ENCODE peak calls at places on chromosomes 5 and 9, in seven cellular contexts. W is GM12864; G is GM12865; E is activated CD8-positive, alpha-beta T cell treated with anti-CD3 and anti-CD28 coated beads for 36 hours; C is right atrium auricular region; P is osteocyte; X is ascending aorta. B is an unnamed sample.

GRCh38 chr5:56610093-56610698 is 205.2 kb upstream of the MAP3K1 start:
- DNase-seq in W (no peak), G (peak; percentile 27), E (peak; percentile 43), C (no peak), P (no peak), X (no peak), B (no peak)

GRCh38 chr9:109427886-109428285 is 70.2 kb downstream of the PTPN3 start:
- DNase-seq in W (no peak), G (no peak), E (no peak), C (peak; percentile 7), P (no peak), X (no peak), B (no peak)

GRCh38 chr9:122116448-122117173 is 23.5 kb upstream of the TTLL11 start:
- DNase-seq in W (no peak), G (no peak), E (no peak), C (no peak), P (no peak), X (no peak), B (no peak)

GRCh38 chr5:62575066-62575465 is 3.6 kb upstream of the LRRC70 start:
- DNase-seq in W (no peak), G (no peak), E (no peak), C (no peak), P (no peak), X (no peak), B (no peak)

GRCh38 chr5:123365163-123365562 is 58.0 kb downstream of the CEP120 start:
- DNase-seq in W (no peak), G (no peak), E (no peak), C (no peak), P (no peak), X (no peak), B (no peak)

GRCh38 chr9:100590481-100590880 is 12.6 kb downstream of the CAVIN4 start:
- DNase-seq in W (no peak), G (no peak), E (no peak), C (no peak), P (no peak), X (no peak), B (no peak)

GRCh38 chr5:75156585-75156984 is 80.1 kb downstream of the ANKRD31 start:
- DNase-seq in W (no peak), G (no peak), E (no peak), C (no peak), P (no peak), X (no peak), B (no peak)

GRCh38 chr9:32571969-32572899 is 725 bp downstream of the NDUFB6 start:
- DNase-seq in W (peak; percentile 66), G (peak; percentile 88), E (peak; percentile 89), C (no peak), P (no peak), X (no peak), B (peak; percentile 77)

GRCh38 chr5:178245389-178245788 is 12.8 kb upstream of the PHYKPL start:
- DNase-seq in W (no peak), G (no peak), E (no peak), C (no peak), P (no peak), X (no peak), B (no peak)

GRCh38 chr5:98872679-98873078 is 56.1 kb downstream of the CHD1 start:
- DNase-seq in W (no peak), G (no peak), E (no peak), C (no peak), P (no peak), X (no peak), B (no peak)

GRCh38 chr9:347667-348292 is 133.1 kb downstream of the DOCK8 start:
- DNase-seq in W (no peak), G (no peak), E (no peak), C (no peak), P (no peak), X (no peak), B (no peak)

GRCh38 chr5:149063901-149064478 is 1.1 kb upstream of the SH3TC2 start:
- DNase-seq in W (no peak), G (no peak), E (no peak), C (no peak), P (no peak), X (no peak), B (no peak)

GRCh38 chr9:113737414-113738271 is 138.5 kb upstream of the ZNF618 start:
- DNase-seq in W (peak; percentile 4), G (peak; percentile 50), E (peak; percentile 58), C (no peak), P (peak; percentile 85), X (no peak), B (peak; percentile 66)

GRCh38 chr5:72531496-72532190 is 24.4 kb upstream of the ZNF366 start:
- DNase-seq in W (no peak), G (no peak), E (no peak), C (no peak), P (no peak), X (no peak), B (no peak)

GRCh38 chr5:153425914-153426313 is 64.6 kb upstream of the GRIA1 start:
- DNase-seq in W (no peak), G (peak; percentile 12), E (peak; percentile 9), C (no peak), P (no peak), X (no peak), B (no peak)

GRCh38 chr9:114266969-114267368 is 55.9 kb upstream of the ORM1 start:
- DNase-seq in W (no peak), G (no peak), E (no peak), C (no peak), P (no peak), X (no peak), B (no peak)

GRCh38 chr5:98593418-98593817 is 180.0 kb upstream of the RGMB start:
- DNase-seq in W (no peak), G (no peak), E (no peak), C (no peak), P (no peak), X (no peak), B (no peak)

GRCh38 chr5:473344-474192 is 30.6 kb downstream of the EXOC3 start:
- DNase-seq in W (no peak), G (peak; percentile 41), E (peak; percentile 47), C (no peak), P (no peak), X (no peak), B (peak; percentile 37)

GRCh38 chr5:66633754-66634153 is 37.6 kb downstream of the MAST4 start:
- DNase-seq in W (no peak), G (no peak), E (no peak), C (no peak), P (no peak), X (no peak), B (no peak)

GRCh38 chr5:29367176-29367833 is 1826.2 kb upstream of the CDH6 start:
- DNase-seq in W (no peak), G (no peak), E (no peak), C (no peak), P (no peak), X (no peak), B (peak; percentile 26)

GRCh38 chr5:15993934-15994333 is 185.7 kb downstream of the MARCHF11 start:
- DNase-seq in W (no peak), G (no peak), E (no peak), C (no peak), P (no peak), X (no peak), B (peak; percentile 13)

GRCh38 chr9:77827104-77827784 is 179.1 kb upstream of the GNA14 start:
- DNase-seq in W (peak; percentile 22), G (peak; percentile 70), E (no peak), C (no peak), P (no peak), X (no peak), B (no peak)

GRCh38 chr5:150603052-150603451 is 37.4 kb upstream of the SYNPO start:
- DNase-seq in W (no peak), G (no peak), E (no peak), C (no peak), P (no peak), X (no peak), B (no peak)

GRCh38 chr5:171680485-171680884 is 105.1 kb upstream of the SMIM23 start:
- DNase-seq in W (no peak), G (no peak), E (no peak), C (no peak), P (no peak), X (no peak), B (no peak)
- TF ChIP-seq CTCF in W (no peak), G (no peak), E (no peak), C (no peak), P (no peak), X (no peak), B (no peak)

GRCh38 chr9:88037285-88037845 is 63.0 kb upstream of the CDK20 start:
- DNase-seq in W (no peak), G (no peak), E (no peak), C (no peak), P (no peak), X (no peak), B (no peak)

GRCh38 chr9:88045686-88046085 is 71.4 kb upstream of the CDK20 start:
- DNase-seq in W (no peak), G (no peak), E (no peak), C (no peak), P (no peak), X (no peak), B (no peak)

GRCh38 chr9:88044200-88044599 is 69.9 kb upstream of the CDK20 start:
- DNase-seq in W (no peak), G (no peak), E (no peak), C (no peak), P (no peak), X (no peak), B (no peak)

GRCh38 chr9:88043647-88044046 is 69.3 kb upstream of the CDK20 start:
- DNase-seq in W (no peak), G (no peak), E (no peak), C (no peak), P (no peak), X (no peak), B (no peak)

GRCh38 chr9:88041447-88041846 is 67.1 kb upstream of the CDK20 start:
- DNase-seq in W (no peak), G (no peak), E (no peak), C (no peak), P (no peak), X (no peak), B (no peak)
- TF ChIP-seq CTCF in W (peak; percentile 7), G (no peak), E (no peak), C (no peak), P (peak; percentile 58), X (no peak), B (peak; percentile 57)

GRCh38 chr5:167916261-167916660 is 375.2 kb upstream of the WWC1 start:
- DNase-seq in W (no peak), G (no peak), E (no peak), C (no peak), P (no peak), X (no peak), B (no peak)
- TF ChIP-seq CTCF in W (no peak), G (no peak), E (no peak), C (no peak), P (no peak), X (no peak), B (no peak)

DNA sequence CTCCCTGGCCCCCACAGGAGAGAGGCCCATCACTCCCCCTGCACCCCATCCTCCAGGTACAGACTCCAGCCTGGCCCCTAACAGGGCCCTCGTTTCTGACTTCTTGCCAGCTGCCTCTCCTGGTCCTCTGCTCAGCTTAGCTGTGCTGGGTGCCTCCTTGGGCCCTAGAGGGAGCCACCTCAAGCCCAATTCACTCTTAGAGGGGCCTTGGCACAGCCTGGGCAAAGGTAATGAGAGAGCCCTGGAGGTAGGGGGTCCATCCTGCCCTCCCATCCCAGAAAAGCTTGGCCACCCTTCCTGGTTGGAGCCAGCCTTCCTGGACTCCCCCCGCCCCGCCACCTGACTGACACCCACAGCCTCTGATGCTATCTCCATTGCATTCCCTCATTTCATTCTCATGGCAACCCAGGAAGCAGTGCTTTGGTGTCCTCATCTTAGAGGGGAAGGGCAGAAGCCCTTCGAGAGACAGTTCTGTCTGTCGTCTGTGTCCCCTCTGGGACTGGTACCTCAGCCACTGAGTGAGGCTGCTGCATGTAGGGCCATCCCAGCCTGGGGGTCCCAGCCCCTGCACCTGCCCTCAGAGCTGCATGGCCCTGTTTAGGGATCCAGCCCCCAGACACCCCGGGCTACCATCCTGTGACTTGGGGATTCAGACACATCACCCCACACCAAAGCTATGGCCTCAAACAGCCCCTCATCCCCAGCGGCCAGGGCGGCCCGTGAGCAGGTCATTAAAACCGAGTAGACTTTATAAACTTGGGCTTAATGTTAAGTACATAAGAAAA is 95.5 kb downstream of the BARX1 start:
- DNase-seq in W (no peak), G (no peak), E (no peak), C (no peak), P (no peak), X (no peak), B (no peak)
- TF ChIP-seq CTCF in W (no peak), G (no peak), E (no peak), C (no peak), P (no peak), X (no peak), B (no peak)